ENCODE peak calls at places on chromosomes 2 and 18, in four cellular contexts. One of them, this sample, is unnamed.

GRCh38 chr18:45957100-45957499 is 10.0 kb downstream of the EPG5 start:
- DNase-seq in neural progenitor cell: no peak
- DNase-seq in HCT116: no peak
- DNase-seq in GM23248: peak; percentile 73
- DNase-seq in this sample: no peak

GRCh38 chr2:240595381-240596079 is 9.0 kb downstream of the CAPN10 start:
- DNase-seq in neural progenitor cell: peak; percentile 61
- DNase-seq in HCT116: no peak
- DNase-seq in GM23248: peak; percentile 31
- DNase-seq in this sample: no peak

GRCh38 chr18:8742382-8743361 is 37.3 kb downstream of the MTCL1 start:
- DNase-seq in neural progenitor cell: no peak
- DNase-seq in HCT116: no peak
- DNase-seq in GM23248: peak; percentile 41
- DNase-seq in this sample: no peak

GRCh38 chr2:65116645-65117044 is 13.3 kb downstream of the RAB1A start:
- DNase-seq in neural progenitor cell: no peak
- DNase-seq in HCT116: no peak
- DNase-seq in GM23248: no peak
- DNase-seq in this sample: no peak

GRCh38 chr2:160376576-160376975 is 117.0 kb downstream of the RBMS1 start:
- DNase-seq in neural progenitor cell: peak; percentile 44
- DNase-seq in HCT116: no peak
- DNase-seq in GM23248: peak; percentile 67
- DNase-seq in this sample: no peak

GRCh38 chr2:15673919-15674636 is 82.4 kb downstream of the DDX1 start:
- DNase-seq in neural progenitor cell: peak; percentile 71
- DNase-seq in HCT116: peak; percentile 6
- DNase-seq in GM23248: peak; percentile 4
- DNase-seq in this sample: peak; percentile 50

GRCh38 chr2:45173513-45173912 is 164.3 kb upstream of the SIX2 start:
- DNase-seq in neural progenitor cell: no peak
- DNase-seq in HCT116: peak; percentile 59
- DNase-seq in GM23248: peak; percentile 97
- DNase-seq in this sample: no peak

GRCh38 chr2:150438654-150439053 is 48.8 kb downstream of the RND3 start:
- DNase-seq in neural progenitor cell: no peak
- DNase-seq in HCT116: no peak
- DNase-seq in GM23248: no peak
- DNase-seq in this sample: no peak

GRCh38 chr18:524496-524895 is 24.0 kb upstream of the COLEC12 start:
- DNase-seq in neural progenitor cell: no peak
- DNase-seq in HCT116: no peak
- DNase-seq in GM23248: peak; percentile 81
- DNase-seq in this sample: peak; percentile 12

GRCh38 chr2:85844486-85844885 is 44.3 kb downstream of the ST3GAL5 start:
- DNase-seq in neural progenitor cell: no peak
- DNase-seq in HCT116: no peak
- DNase-seq in GM23248: no peak
- DNase-seq in this sample: no peak

GRCh38 chr2:130864830-130865229 is 28.1 kb downstream of the ARHGEF4 start:
- DNase-seq in neural progenitor cell: no peak
- DNase-seq in HCT116: peak; percentile 50
- DNase-seq in GM23248: peak; percentile 27
- DNase-seq in this sample: peak; percentile 62

GRCh38 chr18:44884446-44884845 is 203.8 kb downstream of the SETBP1 start:
- DNase-seq in neural progenitor cell: no peak
- DNase-seq in HCT116: no peak
- DNase-seq in GM23248: peak; percentile 79
- DNase-seq in this sample: no peak

GRCh38 chr2:98372121-98372520 is 25.9 kb downstream of the CNGA3 start:
- DNase-seq in neural progenitor cell: peak; percentile 12
- DNase-seq in HCT116: no peak
- DNase-seq in GM23248: no peak
- DNase-seq in this sample: no peak

GRCh38 chr2:99662761-99663341 is 173.0 kb upstream of the REV1 start:
- DNase-seq in neural progenitor cell: no peak
- DNase-seq in HCT116: no peak
- DNase-seq in GM23248: peak; percentile 94
- DNase-seq in this sample: peak; percentile 62

GRCh38 chr2:223054193-223054781 is 2.3 kb downstream of the KCNE4 start:
- DNase-seq in neural progenitor cell: no peak
- DNase-seq in HCT116: no peak
- DNase-seq in GM23248: peak; percentile 82
- DNase-seq in this sample: peak; percentile 26

GRCh38 chr2:156157670-156158069 is 174.9 kb downstream of the NR4A2 start:
- DNase-seq in neural progenitor cell: peak; percentile 66
- DNase-seq in HCT116: no peak
- DNase-seq in GM23248: no peak
- DNase-seq in this sample: no peak

GRCh38 chr2:42897386-42897785 is 105.0 kb upstream of the HAAO start:
- DNase-seq in neural progenitor cell: no peak
- DNase-seq in HCT116: no peak
- DNase-seq in GM23248: no peak
- DNase-seq in this sample: no peak

GRCh38 chr2:36355157-36355889 is at the start of gene CRIM1:
- DNase-seq in neural progenitor cell: peak; percentile 95
- DNase-seq in HCT116: peak; percentile 68
- DNase-seq in GM23248: peak; percentile 95
- DNase-seq in this sample: peak; percentile 96

GRCh38 chr2:33336036-33336625 is 140.3 kb upstream of the RASGRP3 start:
- DNase-seq in neural progenitor cell: no peak
- DNase-seq in HCT116: no peak
- DNase-seq in GM23248: no peak
- DNase-seq in this sample: no peak

GRCh38 chr18:49476664-49477411 is 10.2 kb downstream of the C18orf32 start:
- DNase-seq in neural progenitor cell: no peak
- DNase-seq in HCT116: no peak
- DNase-seq in GM23248: peak; percentile 93
- DNase-seq in this sample: peak; percentile 43

GRCh38 chr2:42100696-42101585 is 53.1 kb downstream of the PKDCC start:
- DNase-seq in neural progenitor cell: peak; percentile 77
- DNase-seq in HCT116: no peak
- DNase-seq in GM23248: peak; percentile 80
- DNase-seq in this sample: peak; percentile 76

GRCh38 chr2:10908195-10908594 is 3.5 kb upstream of the KCNF1 start:
- DNase-seq in neural progenitor cell: no peak
- DNase-seq in HCT116: no peak
- DNase-seq in GM23248: no peak
- DNase-seq in this sample: no peak

GRCh38 chr2:10910625-10911024 is 1.1 kb upstream of the KCNF1 start:
- DNase-seq in neural progenitor cell: no peak
- DNase-seq in HCT116: no peak
- DNase-seq in GM23248: no peak
- DNase-seq in this sample: no peak

GRCh38 chr2:10911291-10912075 is at the start of gene KCNF1:
- DNase-seq in neural progenitor cell: peak; percentile 96
- DNase-seq in HCT116: no peak
- DNase-seq in GM23248: peak; percentile 88
- DNase-seq in this sample: peak; percentile 70

GRCh38 chr2:10909996-10910341 is 1.8 kb upstream of the KCNF1 start:
- DNase-seq in neural progenitor cell: no peak
- DNase-seq in HCT116: no peak
- DNase-seq in GM23248: no peak
- DNase-seq in this sample: no peak

DNA sequence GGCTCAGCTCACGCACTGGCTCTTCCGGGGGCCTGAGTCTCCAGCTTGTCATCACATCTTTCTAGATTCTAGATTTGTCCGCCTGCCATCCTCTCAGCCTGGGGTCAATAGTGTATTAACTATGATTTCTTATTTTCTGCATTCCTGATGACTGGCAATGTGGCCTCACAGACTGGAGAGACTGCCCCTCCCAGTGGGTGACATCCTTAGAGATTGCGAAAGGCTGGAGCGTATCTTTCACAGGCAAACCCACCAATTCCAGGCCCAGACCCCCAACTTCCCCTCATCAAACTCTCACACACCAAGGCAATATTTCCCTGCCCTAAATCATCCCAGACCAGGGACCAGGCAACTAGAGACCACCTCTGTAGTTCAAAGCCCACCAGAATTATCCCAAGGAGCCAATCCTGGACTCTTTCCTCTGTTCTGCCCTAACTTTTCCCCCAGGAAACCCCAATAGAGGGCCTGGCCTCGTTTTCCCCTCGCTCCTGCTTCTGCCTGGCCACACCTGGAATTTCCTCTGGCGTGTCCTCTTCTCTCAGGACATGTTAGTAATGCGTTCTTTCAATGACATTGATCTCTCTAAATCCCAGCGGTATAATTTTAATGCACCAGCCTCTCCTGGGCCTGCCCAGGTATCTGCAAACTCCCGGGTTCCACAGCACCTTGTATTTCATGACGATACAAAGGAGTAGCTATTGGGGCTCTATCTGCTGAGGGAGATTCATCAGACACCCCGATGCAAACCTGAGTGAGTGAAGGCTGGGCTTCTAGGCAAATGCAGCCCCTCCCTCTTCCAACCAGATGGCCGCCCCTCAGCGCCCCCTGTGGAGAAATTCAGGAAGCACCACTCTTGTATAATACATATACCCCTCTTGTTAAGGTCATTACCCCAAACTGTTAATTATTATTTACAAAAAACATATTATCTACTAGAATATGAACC is 2.4 kb upstream of the KCNF1 start:
- DNase-seq in neural progenitor cell: peak; percentile 76
- DNase-seq in HCT116: peak; percentile 35
- DNase-seq in GM23248: no peak
- DNase-seq in this sample: peak; percentile 50
- TF ChIP-seq EZH2phosphoT487 in neural progenitor cell: no peak
- TF ChIP-seq EZH2phosphoT487 in HCT116: no peak
- TF ChIP-seq EZH2phosphoT487 in GM23248: no peak
- TF ChIP-seq EZH2phosphoT487 in this sample: no peak

GRCh38 chr18:79521806-79522205 is 126.1 kb downstream of the NFATC1 start:
- DNase-seq in neural progenitor cell: no peak
- DNase-seq in HCT116: no peak
- DNase-seq in GM23248: no peak
- DNase-seq in this sample: no peak

GRCh38 chr18:79518028-79518682 is 122.4 kb downstream of the NFATC1 start:
- DNase-seq in neural progenitor cell: no peak
- DNase-seq in HCT116: no peak
- DNase-seq in GM23248: no peak
- DNase-seq in this sample: no peak

GRCh38 chr18:79518683-79519128 is 123.0 kb downstream of the NFATC1 start:
- DNase-seq in neural progenitor cell: no peak
- DNase-seq in HCT116: no peak
- DNase-seq in GM23248: no peak
- DNase-seq in this sample: no peak

GRCh38 chr18:79520473-79521390 is 125.0 kb downstream of the NFATC1 start:
- DNase-seq in neural progenitor cell: no peak
- DNase-seq in HCT116: no peak
- DNase-seq in GM23248: no peak
- DNase-seq in this sample: no peak

GRCh38 chr18:79519751-79520472 is 124.2 kb downstream of the NFATC1 start:
- DNase-seq in neural progenitor cell: peak; percentile 50
- DNase-seq in HCT116: no peak
- DNase-seq in GM23248: no peak
- DNase-seq in this sample: peak; percentile 50
- TF ChIP-seq EZH2phosphoT487 in neural progenitor cell: no peak
- TF ChIP-seq EZH2phosphoT487 in HCT116: no peak
- TF ChIP-seq EZH2phosphoT487 in GM23248: no peak
- TF ChIP-seq EZH2phosphoT487 in this sample: no peak

DNA sequence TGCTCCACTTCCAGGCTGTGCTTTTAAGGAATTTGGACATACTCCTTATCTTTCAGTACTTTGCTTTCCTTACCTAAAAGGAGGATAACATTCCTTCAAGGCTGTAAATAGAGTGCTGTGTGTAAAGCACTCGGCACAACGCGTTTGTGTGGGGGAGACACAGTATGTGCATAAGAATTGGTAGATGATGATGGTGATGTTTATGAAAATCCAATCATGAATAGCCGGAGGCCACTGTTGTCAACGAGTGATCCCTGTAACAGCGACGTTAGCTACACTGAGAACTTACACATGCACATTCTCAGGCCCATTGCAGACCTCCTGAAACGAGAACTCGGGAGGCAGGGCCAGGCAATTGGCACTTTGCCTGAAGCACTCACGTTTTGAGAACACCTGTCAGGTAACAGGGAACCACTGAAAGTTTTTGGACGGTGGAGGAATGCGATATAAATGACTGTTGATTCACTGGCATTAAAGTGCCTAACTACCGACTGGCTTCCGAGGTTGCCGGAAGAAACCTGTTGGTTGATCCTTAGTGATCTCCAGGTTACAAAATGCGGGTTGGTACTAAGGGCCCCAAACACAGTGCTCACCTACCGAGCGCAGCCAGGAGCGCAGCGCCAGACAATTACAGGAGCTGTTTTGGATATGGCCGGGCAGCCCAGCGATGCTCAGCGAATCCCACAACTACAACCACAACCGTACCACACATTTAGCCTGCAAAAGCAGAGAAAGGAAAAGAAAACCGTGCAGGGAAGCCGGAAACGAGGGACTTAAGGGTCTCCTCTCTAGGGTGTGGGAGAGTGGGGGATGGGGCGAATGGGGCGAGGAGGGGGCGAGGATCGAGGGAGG is 1.0 kb upstream of the MAP4K4 start:
- DNase-seq in neural progenitor cell: no peak
- DNase-seq in HCT116: no peak
- DNase-seq in GM23248: peak; percentile 50
- DNase-seq in this sample: peak; percentile 36
- TF ChIP-seq EZH2phosphoT487 in neural progenitor cell: no peak
- TF ChIP-seq EZH2phosphoT487 in HCT116: no peak
- TF ChIP-seq EZH2phosphoT487 in GM23248: no peak
- TF ChIP-seq EZH2phosphoT487 in this sample: no peak

GRCh38 chr2:73290049-73290839 is 3.1 kb downstream of the EGR4 start:
- DNase-seq in neural progenitor cell: peak; percentile 72
- DNase-seq in HCT116: no peak
- DNase-seq in GM23248: peak; percentile 63
- DNase-seq in this sample: peak; percentile 44
- TF ChIP-seq EZH2phosphoT487 in neural progenitor cell: no peak
- TF ChIP-seq EZH2phosphoT487 in HCT116: no peak
- TF ChIP-seq EZH2phosphoT487 in GM23248: no peak
- TF ChIP-seq EZH2phosphoT487 in this sample: no peak

DNA sequence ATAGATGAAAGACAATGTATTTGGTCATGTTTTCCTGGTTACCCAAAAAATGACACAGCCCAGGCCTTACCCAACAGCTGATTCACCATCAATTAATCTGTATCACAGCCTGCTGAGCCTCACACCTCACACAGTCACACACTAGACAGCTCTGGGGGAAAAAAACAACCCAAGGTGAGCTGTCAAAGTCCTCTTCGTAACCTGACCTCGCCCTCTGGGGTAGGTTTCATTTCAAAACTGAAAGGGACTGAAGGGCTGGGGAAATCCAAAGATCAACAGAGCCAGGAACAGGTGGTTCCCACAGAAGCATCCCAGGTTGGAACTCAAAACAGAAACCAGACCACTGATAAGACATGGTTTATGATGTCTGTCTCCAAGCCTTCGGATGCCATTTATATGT is 18.2 kb upstream of the PCBP1 start:
- DNase-seq in neural progenitor cell: no peak
- DNase-seq in HCT116: no peak
- DNase-seq in GM23248: peak; percentile 74
- DNase-seq in this sample: peak; percentile 79
- TF ChIP-seq EZH2phosphoT487 in neural progenitor cell: no peak
- TF ChIP-seq EZH2phosphoT487 in HCT116: no peak
- TF ChIP-seq EZH2phosphoT487 in GM23248: no peak
- TF ChIP-seq EZH2phosphoT487 in this sample: no peak

This sample was measured in hepatocyte.